ENCODE peak calls at places on chromosomes 12 and 14, in five cellular contexts. G is pancreas, Z is left ventricle myocardium inferior, E is K562, C is mammary epithelial cell. B is an unnamed sample. For H3K4me1 and H3K36me3, the result is how much of the 10 kb centered on the place peaks cover.

GRCh38 chr14:54182419-54183040 is 214.3 kb upstream of the CDKN3 start:
- DNase-seq in G (no peak), C (peak), E (no peak), Z (no peak), B (no peak)

GRCh38 chr14:44029933-44030332 is 477.1 kb downstream of the FSCB start:
- DNase-seq in G (no peak), Z (no peak), E (no peak), C (peak), B (no peak)

GRCh38 chr14:41597647-41598046 is 9.0 kb upstream of the LRFN5 start:
- DNase-seq in E (no peak), Z (no peak), G (no peak), C (no peak), B (no peak)

GRCh38 chr14:105322791-105323556 is 8.4 kb downstream of the PACS2 start:
- DNase-seq in Z (no peak), C (no peak), G (peak), E (no peak), B (no peak)

GRCh38 chr14:103418508-103418818 is 33.2 kb downstream of the MARK3 start:
- DNase-seq in E (peak), Z (no peak), C (peak), G (no peak), B (no peak)

GRCh38 chr14:105168979-105169507 is 467 bp upstream of the JAG2 start:
- DNase-seq in C (peak), G (no peak), E (peak), Z (no peak), B (no peak)

GRCh38 chr12:128966411-128966810 is 113.1 kb downstream of the GLT1D1 start:
- DNase-seq in C (no peak), E (no peak), Z (no peak), G (no peak), B (no peak)

GRCh38 chr12:45244561-45245348 is 28.9 kb downstream of the ANO6 start:
- DNase-seq in C (no peak), Z (no peak), G (no peak), E (no peak), B (no peak)

GRCh38 chr12:101697197-101697929 is at the start of gene CHPT1:
- DNase-seq in C (peak), Z (peak), E (peak), G (peak), B (peak)

GRCh38 chr12:62865090-62865489 is 69.9 kb downstream of the PPM1H start:
- DNase-seq in C (no peak), E (no peak), G (no peak), Z (no peak), B (no peak)

GRCh38 chr14:101173698-101174521 is 270.4 kb upstream of the RTL1 start:
- DNase-seq in E (no peak), Z (no peak), C (no peak), G (no peak), B (no peak)

GRCh38 chr12:52867636-52868035 is 18.8 kb upstream of the KRT78 start:
- DNase-seq in C (peak), E (no peak), Z (peak), G (peak), B (peak)

GRCh38 chr12:56086096-56086495 is 6.1 kb downstream of the ERBB3 start:
- DNase-seq in G (no peak), C (peak), Z (no peak), E (peak), B (no peak)

GRCh38 chr12:104656921-104657320 is 200.2 kb downstream of the CHST11 start:
- DNase-seq in Z (no peak), E (no peak), C (no peak), G (no peak), B (no peak)

GRCh38 chr14:99190696-99191662 is 81.0 kb downstream of the BCL11B start:
- DNase-seq in G (no peak), Z (no peak), C (peak), E (no peak), B (no peak)

GRCh38 chr14:61472025-61472672 is 150.8 kb downstream of the PRKCH start:
- DNase-seq in G (no peak), E (no peak), Z (peak), C (peak), B (peak)

GRCh38 chr12:124727244-124727673 is 136.4 kb downstream of the SCARB1 start:
- DNase-seq in C (peak), G (no peak), Z (peak), E (peak), B (no peak)

GRCh38 chr12:1091350-1091749 is 100.3 kb downstream of the ERC1 start:
- DNase-seq in Z (no peak), C (no peak), G (no peak), E (no peak), B (no peak)

GRCh38 chr14:89215166-89215940 is 201.7 kb downstream of the FOXN3 start:
- DNase-seq in C (no peak), G (no peak), E (no peak), Z (no peak), B (no peak)

GRCh38 chr12:84507914-84508313 is 404.7 kb downstream of the SLC6A15 start:
- DNase-seq in Z (peak), G (no peak), C (no peak), E (no peak), B (no peak)

GRCh38 chr12:93851245-93851665 is 174.1 kb downstream of the CRADD start:
- DNase-seq in G (no peak), Z (no peak), E (no peak), C (no peak), B (no peak)

GRCh38 chr14:103329421-103330347 is 4.4 kb upstream of the EIF5 start:
- DNase-seq in E (peak), Z (no peak), C (peak), G (no peak), B (no peak)

GRCh38 chr12:54959291-54960018 is 25.1 kb downstream of the TESPA1 start:
- DNase-seq in C (no peak), Z (no peak), E (no peak), G (no peak), B (no peak)

GRCh38 chr12:78004451-78005093 is 173.9 kb downstream of the NAV3 start:
- DNase-seq in Z (no peak), E (no peak), G (no peak), C (no peak), B (no peak)

GRCh38 chr12:34400986-34401658 is 378.8 kb downstream of the ALG10 start:
- DNase-seq in E (peak), C (no peak), Z (peak), G (peak), B (no peak)

GRCh38 chr14:50139192-50139591 is 22.8 kb upstream of the VCPKMT start:
- DNase-seq in G (no peak), E (no peak), Z (no peak), C (no peak), B (no peak)

GRCh38 chr12:28955921-28956320 is 193.2 kb upstream of the FAR2 start:
- DNase-seq in E (no peak), C (no peak), G (no peak), Z (no peak), B (no peak)

GRCh38 chr12:130954544-130954831 is 781 bp downstream of the ADGRD1 start:
- DNase-seq in E (no peak), C (no peak), Z (no peak), G (no peak), B (no peak)
- H3K4me3 ChIP-seq in E (no peak), C (no peak), Z (peak), G (peak), B (no peak)

GRCh38 chr14:94582851-94583250 is 1.6 kb downstream of the SERPINA5 start:
- DNase-seq in C (no peak), E (no peak), Z (no peak), G (no peak), B (no peak)

GRCh38 chr14:94583557-94583956 is 2.3 kb downstream of the SERPINA5 start:
- DNase-seq in Z (no peak), E (no peak), C (no peak), G (no peak), B (no peak)

GRCh38 chr14:94581127-94581999 is at the start of gene SERPINA5:
- DNase-seq in G (peak), E (peak), Z (peak), C (peak), B (no peak)

GRCh38 chr14:94584591-94585280 is 3.5 kb downstream of the SERPINA5 start:
- DNase-seq in Z (no peak), E (no peak), C (no peak), G (no peak), B (no peak)

GRCh38 chr14:94582199-94582750 is 1.0 kb downstream of the SERPINA5 start:
- DNase-seq in E (no peak), C (no peak), G (no peak), Z (no peak), B (no peak)
- H3K4me1 ChIP-seq in E (under half), C (under half), G (under half), Z (under half), B (under half)

DNA sequence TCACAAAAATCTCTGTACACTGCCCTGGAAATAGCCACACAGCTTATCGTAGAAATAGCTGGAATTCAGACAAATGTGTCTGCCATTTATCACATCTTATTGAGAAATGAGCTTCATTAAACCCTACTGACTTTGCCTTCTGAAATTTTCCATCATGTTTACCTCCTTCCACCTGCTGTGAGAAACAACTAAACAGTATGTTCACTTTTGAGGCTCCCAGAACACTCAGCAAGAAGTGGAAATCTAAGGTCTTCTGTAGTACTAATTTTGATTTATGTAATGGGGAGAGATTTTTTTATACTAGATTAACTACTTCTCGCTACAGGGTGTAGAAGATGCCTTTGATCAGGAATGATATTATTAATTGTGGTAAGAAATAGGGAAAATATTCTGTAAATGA is 268.0 kb downstream of the KCNC2 start:
- DNase-seq in Z (no peak), C (no peak), E (no peak), G (no peak), B (no peak)
- H3K36me3 ChIP-seq in Z (under half), C (under half), E (under half), G (under half), B (under half)

GRCh38 chr14:91866511-91867295 is 633 bp downstream of the TC2N start:
- DNase-seq in G (no peak), C (no peak), E (no peak), Z (no peak), B (no peak)
- H3K4me3 ChIP-seq in G (no peak), C (no peak), E (no peak), Z (no peak), B (peak)

B was measured in naive thymus-derived CD4-positive, alpha-beta T cell.